ENCODE peak calls at places on chromosome 19, in ten cellular contexts. E, Y, T, K, N, C, M, J, H and W are unnamed samples.

GRCh38 chr19:55546822-55547614 is 1.7 kb upstream of the SBK3 start:
- DNase-seq in N (no peak), C (no peak), H (peak), M (no peak), T (peak), E (no peak), K (no peak), Y (no peak), J (peak), W (peak)

GRCh38 chr19:24074720-24075119 is 12.3 kb upstream of the ZNF254 start:
- DNase-seq in Y (no peak), C (no peak), J (peak), M (no peak), K (no peak), T (peak), N (no peak), H (peak), E (no peak), W (no peak)

GRCh38 chr19:51702754-51703654 is 9.9 kb downstream of the SPACA6 start:
- DNase-seq in C (no peak), Y (no peak), N (no peak), K (no peak), T (no peak), E (no peak), H (no peak), M (no peak), J (no peak), W (no peak)

GRCh38 chr19:30231408-30232318 is 140.5 kb upstream of the ZNF536 start:
- DNase-seq in J (no peak), E (no peak), C (no peak), N (no peak), Y (no peak), H (no peak), M (no peak), T (no peak), K (no peak), W (no peak)

GRCh38 chr19:1122972-1123363 is 19.2 kb downstream of the GPX4 start:
- DNase-seq in Y (no peak), J (peak), T (peak), M (no peak), E (no peak), C (peak), N (no peak), K (no peak), H (peak), W (peak)

GRCh38 chr19:38252935-38253691 is 3.1 kb downstream of the PPP1R14A start:
- DNase-seq in Y (no peak), M (no peak), C (no peak), J (no peak), H (no peak), E (no peak), K (no peak), T (no peak), N (no peak), W (peak)

GRCh38 chr19:2661615-2662014 is 40.9 kb downstream of the GNG7 start:
- DNase-seq in H (peak), T (no peak), J (no peak), N (peak), Y (no peak), E (no peak), C (no peak), K (no peak), M (no peak), W (peak)

GRCh38 chr19:49097453-49098288 is 12.4 kb downstream of the SNRNP70 start:
- DNase-seq in K (peak), E (peak), H (peak), N (peak), C (peak), M (peak), T (peak), J (peak), Y (peak), W (peak)

GRCh38 chr19:38839816-38840582 is 8.4 kb upstream of the ECH1 start:
- DNase-seq in K (no peak), T (no peak), N (no peak), M (no peak), H (peak), Y (no peak), J (peak), C (no peak), E (no peak), W (peak)

GRCh38 chr19:2495130-2495641 is 19.3 kb downstream of the GADD45B start:
- DNase-seq in H (peak), N (no peak), T (peak), C (no peak), J (peak), M (no peak), E (no peak), Y (no peak), K (no peak), W (no peak)

GRCh38 chr19:13987101-13987890 is 18.8 kb downstream of the RFX1 start:
- DNase-seq in T (no peak), Y (no peak), N (no peak), K (no peak), H (no peak), C (no peak), J (no peak), M (no peak), E (no peak), W (no peak)

GRCh38 chr19:10961073-10961762 is 388 bp downstream of the SMARCA4 start:
- DNase-seq in C (peak), E (no peak), H (peak), N (peak), M (peak), K (no peak), J (peak), Y (no peak), T (peak), W (peak)

GRCh38 chr19:803686-804418 is 6.6 kb downstream of the PTBP1 start:
- DNase-seq in Y (no peak), M (no peak), C (no peak), E (no peak), K (no peak), J (no peak), H (no peak), N (no peak), T (no peak), W (no peak)

GRCh38 chr19:33156354-33156753 is 24.4 kb downstream of the WDR88 start:
- DNase-seq in J (peak), Y (no peak), H (peak), K (no peak), N (no peak), E (no peak), T (peak), M (no peak), C (no peak), W (no peak)

GRCh38 chr19:45172173-45172572 is 5.9 kb downstream of the TRAPPC6A start:
- DNase-seq in M (no peak), C (no peak), K (no peak), N (peak), E (no peak), T (no peak), J (no peak), H (no peak), Y (no peak), W (no peak)

GRCh38 chr19:50500060-50500752 is 10.8 kb downstream of the JOSD2 start:
- DNase-seq in C (no peak), Y (no peak), K (no peak), H (no peak), E (no peak), M (peak), T (no peak), J (no peak), N (peak), W (peak)

GRCh38 chr19:19460258-19460731 is 54.8 kb downstream of the GATAD2A start:
- DNase-seq in C (no peak), E (no peak), H (peak), J (no peak), T (no peak), K (no peak), M (no peak), Y (no peak), N (peak), W (no peak)

GRCh38 chr19:27776020-27776419 is 1436.9 kb downstream of the UQCRFS1 start:
- DNase-seq in K (no peak), C (no peak), J (peak), N (no peak), M (no peak), Y (no peak), H (peak), T (peak), E (no peak), W (peak)

GRCh38 chr19:10112895-10113591 is 1.6 kb downstream of the P2RY11 start:
- DNase-seq in T (peak), M (no peak), Y (no peak), J (peak), C (peak), N (peak), H (peak), E (peak), K (peak), W (peak)

GRCh38 chr19:33388817-33389573 is 15.5 kb downstream of the CEBPG start:
- DNase-seq in K (no peak), M (no peak), J (no peak), N (no peak), Y (no peak), E (no peak), C (no peak), T (no peak), H (no peak), W (peak)

GRCh38 chr19:29329460-29330134 is 116.6 kb upstream of the UQCRFS1 start:
- DNase-seq in Y (no peak), T (no peak), M (no peak), C (peak), J (peak), N (peak), E (peak), K (no peak), H (peak), W (no peak)

GRCh38 chr19:39423258-39424086 is 11.0 kb downstream of the PLEKHG2 start:
- DNase-seq in M (no peak), J (no peak), K (no peak), H (no peak), T (no peak), E (no peak), N (no peak), Y (no peak), C (no peak), W (no peak)

GRCh38 chr19:18487576-18488402 is 34.1 kb downstream of the ELL start:
- DNase-seq in M (no peak), E (no peak), N (no peak), J (no peak), K (no peak), T (no peak), C (no peak), Y (no peak), H (no peak), W (no peak)

GRCh38 chr19:38658462-38659306 is 11.2 kb downstream of the ACTN4 start:
- DNase-seq in E (no peak), Y (no peak), T (peak), K (no peak), H (peak), J (peak), C (no peak), M (no peak), N (no peak), W (no peak)

GRCh38 chr19:29804493-29804892 is 7.3 kb upstream of the CCNE1 start:
- DNase-seq in N (no peak), E (no peak), C (no peak), H (no peak), M (no peak), K (no peak), T (no peak), Y (no peak), J (no peak), W (no peak)

GRCh38 chr19:52296400-52296772 is 583 bp upstream of the ZNF480 start:
- DNase-seq in J (no peak), K (no peak), Y (no peak), T (no peak), N (no peak), H (no peak), M (no peak), E (no peak), C (peak), W (no peak)

GRCh38 chr19:35346193-35347052 is 1.3 kb upstream of the FFAR1 start:
- DNase-seq in M (no peak), E (no peak), J (no peak), K (peak), T (no peak), H (no peak), C (no peak), Y (no peak), N (peak), W (no peak)

GRCh38 chr19:33638167-33639033 is 16.6 kb downstream of the CHST8 start:
- DNase-seq in T (no peak), H (no peak), N (no peak), Y (no peak), K (no peak), E (no peak), J (no peak), C (no peak), M (no peak), W (no peak)